ENCODE peak calls at places on chromosomes 2 and 18, in five cellular contexts. G is PC-3; E is T-helper 2 cell; L is right cardiac atrium; Q is activated naive CD8-positive, alpha-beta T cell treated with anti-CD3 and anti-CD28 coated beads, Interleukin-2, amount 50 U/mL, for 24 hours. I is an unnamed sample.

GRCh38 chr2:108449410-108450200 is 599 bp downstream of the GCC2 start:
- DNase-seq in G (peak; percentile 27), E (peak; percentile 41), L (no peak), Q (peak; percentile 31), I (no peak)

GRCh38 chr2:48727560-48727959 is 28.0 kb downstream of the LHCGR start:
- DNase-seq in G (peak; percentile 57), E (no peak), L (no peak), Q (no peak), I (no peak)

GRCh38 chr2:17762457-17762856 is 8.5 kb downstream of the GEN1 start:
- DNase-seq in G (no peak), E (no peak), L (no peak), Q (no peak), I (no peak)

GRCh38 chr2:25742501-25742900 is 69.1 kb upstream of the DTNB start:
- DNase-seq in G (no peak), E (no peak), L (no peak), Q (no peak), I (no peak)

GRCh38 chr2:231364961-231365810 is 30.3 kb upstream of the B3GNT7 start:
- DNase-seq in G (peak; percentile 98), E (no peak), L (peak; percentile 67), Q (no peak), I (peak; percentile 70)

GRCh38 chr2:214808961-214809750 is at the start of gene BARD1:
- DNase-seq in G (peak; percentile 56), E (peak; percentile 47), L (peak; percentile 81), Q (peak; percentile 62), I (peak; percentile 31)

GRCh38 chr2:50872543-50872942 is 159.4 kb downstream of the NRXN1 start:
- DNase-seq in G (peak; percentile 9), E (no peak), L (no peak), Q (no peak), I (no peak)

GRCh38 chr2:2232167-2232566 is 98.9 kb downstream of the MYT1L start:
- DNase-seq in G (no peak), E (no peak), L (no peak), Q (no peak), I (no peak)

GRCh38 chr2:110980613-110981062 is 140.1 kb upstream of the BCL2L11 start:
- DNase-seq in G (no peak), E (no peak), L (peak; percentile 52), Q (no peak), I (no peak)

GRCh38 chr18:55838322-55838721 is 250.3 kb upstream of the TCF4 start:
- DNase-seq in G (no peak), E (no peak), L (no peak), Q (no peak), I (no peak)

GRCh38 chr2:168255103-168255502 is 7.7 kb upstream of the STK39 start:
- DNase-seq in G (no peak), E (no peak), L (no peak), Q (no peak), I (no peak)

GRCh38 chr2:235770909-235771820 is 277.3 kb downstream of the AGAP1 start:
- DNase-seq in G (no peak), E (no peak), L (no peak), Q (no peak), I (no peak)

GRCh38 chr2:128505150-128505490 is 186.5 kb upstream of the HS6ST1 start:
- DNase-seq in G (no peak), E (no peak), L (no peak), Q (no peak), I (no peak)